ENCODE peak calls at places on chromosome 4, in nine cellular contexts. Z is astrocyte, N is AG10803, U is fibroblast of lung, H is lower lobe of right lung, I is neural progenitor cell, T is keratinocyte, G is Peyer's patch, F is DND-41. V is an unnamed sample.

GRCh38 chr4:11175374-11175773 is 253.3 kb downstream of the HS3ST1 start:
- DNase-seq in G (no peak), H (no peak), N (no peak), I (no peak), T (no peak), U (no peak), F (no peak), Z (no peak), V (no peak)

GRCh38 chr4:84673475-84674230 is 90.7 kb downstream of the CDS1 start:
- DNase-seq in U (peak), Z (peak), G (no peak), H (no peak), T (no peak), I (no peak), N (peak), F (no peak), V (peak)

GRCh38 chr4:145278341-145279121 is 98.1 kb upstream of the OTUD4 start:
- DNase-seq in I (no peak), Z (peak), U (peak), H (no peak), F (no peak), G (no peak), T (no peak), N (peak), V (peak)

GRCh38 chr4:102625232-102625930 is 124.2 kb downstream of the NFKB1 start:
- DNase-seq in H (peak), I (peak), G (no peak), T (no peak), U (no peak), N (peak), F (peak), Z (no peak), V (no peak)

GRCh38 chr4:4752576-4753401 is 106.7 kb upstream of the MSX1 start:
- DNase-seq in F (no peak), I (no peak), Z (no peak), T (no peak), U (no peak), G (no peak), H (no peak), N (peak), V (peak)

GRCh38 chr4:165873298-165874071 is 448 bp downstream of the TLL1 start:
- DNase-seq in I (peak), T (no peak), G (peak), F (no peak), N (peak), Z (peak), H (peak), U (peak), V (no peak)

GRCh38 chr4:1207603-1208265 is 35.4 kb upstream of the SPON2 start:
- DNase-seq in U (peak), F (no peak), I (no peak), T (no peak), H (peak), G (peak), Z (peak), N (peak), V (peak)

GRCh38 chr4:174539571-174539970 is 17.3 kb upstream of the HPGD start:
- DNase-seq in F (no peak), U (no peak), T (no peak), Z (no peak), H (no peak), N (no peak), G (no peak), I (no peak), V (no peak)

GRCh38 chr4:103786014-103786413 is 66.2 kb upstream of the TACR3 start:
- DNase-seq in F (no peak), Z (peak), I (peak), H (no peak), T (no peak), N (peak), U (peak), G (no peak), V (no peak)

GRCh38 chr4:145536044-145536443 is 54.4 kb downstream of the SMAD1 start:
- DNase-seq in N (no peak), G (no peak), F (no peak), H (no peak), I (no peak), U (no peak), Z (no peak), T (no peak), V (no peak)

GRCh38 chr4:185247151-185247550 is 37.8 kb downstream of the SNX25 start:
- DNase-seq in H (no peak), I (no peak), Z (peak), F (no peak), T (no peak), N (no peak), G (no peak), U (peak), V (no peak)

GRCh38 chr4:115260195-115260594 is 146.8 kb upstream of the NDST4 start:
- DNase-seq in U (no peak), H (no peak), F (no peak), N (no peak), G (no peak), Z (no peak), I (no peak), T (no peak), V (no peak)

GRCh38 chr4:37446016-37446415 is 201.5 kb downstream of the NWD2 start:
- DNase-seq in G (no peak), H (no peak), T (no peak), N (no peak), I (no peak), F (no peak), Z (peak), U (peak), V (no peak)

GRCh38 chr4:8343967-8344331 is 74.4 kb downstream of the HTRA3 start:
- DNase-seq in G (no peak), Z (no peak), N (no peak), I (no peak), H (no peak), F (no peak), T (no peak), U (no peak), V (no peak)

GRCh38 chr4:8342651-8343050 is 73.1 kb downstream of the HTRA3 start:
- DNase-seq in N (no peak), U (no peak), G (no peak), H (no peak), Z (no peak), F (no peak), T (no peak), I (peak), V (no peak)

GRCh38 chr4:8344387-8344786 is 74.8 kb downstream of the HTRA3 start:
- DNase-seq in H (no peak), N (no peak), I (no peak), U (no peak), G (no peak), F (no peak), Z (no peak), T (no peak), V (no peak)

GRCh38 chr4:8341691-8342090 is 72.1 kb downstream of the HTRA3 start:
- DNase-seq in H (no peak), N (no peak), F (no peak), G (no peak), U (no peak), T (no peak), I (no peak), Z (no peak), V (no peak)

GRCh38 chr4:8343051-8343966 is 73.8 kb downstream of the HTRA3 start:
- DNase-seq in N (peak), F (no peak), G (no peak), H (no peak), U (no peak), T (no peak), I (no peak), Z (no peak), V (no peak)
- TF ChIP-seq CTCF in N (no peak), F (no peak), G (no peak), H (no peak), U (no peak), T (no peak), I (no peak), Z (no peak), V (no peak)

DNA sequence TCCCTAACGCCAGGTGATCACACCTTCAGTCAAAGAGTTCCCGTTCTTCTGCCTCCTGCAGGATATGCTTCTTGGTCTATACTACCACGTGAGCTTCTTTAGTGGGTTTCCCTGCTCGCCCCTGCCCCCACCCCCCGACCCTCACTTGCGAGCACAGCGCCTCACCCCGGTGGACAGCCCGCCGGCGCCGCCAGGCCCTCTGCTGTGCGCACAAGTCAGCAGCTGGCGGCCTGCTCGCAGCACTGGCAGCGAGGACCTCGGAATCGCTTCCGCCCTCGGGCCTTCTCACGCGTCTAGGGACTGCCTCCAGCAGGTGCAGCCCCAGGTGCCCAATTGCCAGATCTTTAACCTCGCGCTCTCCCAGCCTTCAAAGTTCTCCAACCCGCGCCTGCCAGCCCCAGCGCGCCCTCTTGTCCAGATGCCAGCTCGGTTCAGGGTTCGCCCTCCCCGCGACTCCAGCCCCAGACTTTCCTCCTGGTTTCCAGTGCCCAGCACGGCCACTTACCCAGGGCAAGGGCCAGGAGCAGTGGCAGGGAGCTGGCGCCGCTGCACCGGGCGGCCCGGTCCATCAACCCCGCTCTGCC is 474 bp downstream of the BTC start:
- DNase-seq in U (peak), Z (no peak), N (no peak), F (no peak), G (peak), H (peak), I (peak), T (no peak), V (no peak)
- H3K4me3 ChIP-seq in U (peak), Z (peak), N (peak), F (no peak), G (peak), H (peak), I (peak), T (peak), V (peak)

GRCh38 chr4:96035727-96036126 is 195.8 kb downstream of the PDHA2 start:
- DNase-seq in T (no peak), Z (no peak), N (no peak), H (no peak), I (peak), G (no peak), U (no peak), F (no peak), V (no peak)
- TF ChIP-seq CTCF in T (peak), Z (no peak), N (no peak), H (no peak), I (peak), G (no peak), U (peak), F (peak), V (no peak)

DNA sequence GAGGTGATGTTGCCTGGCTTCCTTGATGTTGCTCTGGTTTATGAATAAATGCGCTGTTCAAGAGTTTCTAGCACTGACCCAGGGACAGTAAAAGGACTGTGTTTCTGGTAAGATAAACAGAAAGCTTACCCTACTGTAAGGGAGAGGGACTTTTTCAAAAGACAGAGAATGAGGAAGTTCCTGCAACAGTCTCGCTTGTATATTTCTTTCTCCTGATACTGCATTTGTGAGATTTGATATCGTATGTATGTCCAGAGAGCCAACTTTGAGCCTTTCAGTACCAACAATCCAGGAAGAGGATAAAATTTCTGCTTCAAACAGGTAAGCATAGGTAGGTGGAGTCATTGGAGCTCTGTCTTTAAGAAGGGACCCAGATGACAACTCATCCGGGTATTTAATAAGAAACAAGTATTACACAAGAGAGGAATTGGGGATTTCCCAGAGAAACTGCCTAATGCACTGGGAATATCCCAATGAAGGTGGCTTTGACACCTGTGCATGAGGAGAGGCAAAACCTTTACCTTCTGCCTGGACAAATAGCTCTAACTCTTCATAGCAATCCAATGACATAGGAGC is 771 bp downstream of the DAPP1 start:
- DNase-seq in H (no peak), T (no peak), I (no peak), F (no peak), N (no peak), U (no peak), Z (no peak), G (no peak), V (no peak)
- H3K4me3 ChIP-seq in H (peak), T (peak), I (no peak), F (no peak), N (no peak), U (no peak), Z (no peak), G (peak), V (no peak)

GRCh38 chr4:158253350-158253980 is 43.2 kb downstream of the TMEM144 start:
- DNase-seq in I (peak), U (peak), Z (peak), F (peak), G (no peak), N (peak), H (no peak), T (no peak), V (peak)
- TF ChIP-seq CTCF in I (peak), U (peak), Z (peak), F (peak), G (peak), N (peak), H (peak), T (peak), V (peak)

GRCh38 chr4:86220137-86220536 is 139.7 kb downstream of the MAPK10 start:
- DNase-seq in Z (peak), T (no peak), N (peak), U (peak), G (no peak), F (no peak), I (no peak), H (no peak), V (no peak)

GRCh38 chr4:86218721-86219481 is 141.0 kb downstream of the MAPK10 start:
- DNase-seq in N (peak), I (peak), T (no peak), U (peak), Z (peak), F (no peak), H (no peak), G (no peak), V (no peak)

GRCh38 chr4:86221076-86221475 is 138.8 kb downstream of the MAPK10 start:
- DNase-seq in N (no peak), T (no peak), G (no peak), I (peak), H (no peak), F (no peak), U (peak), Z (peak), V (no peak)

GRCh38 chr4:86223472-86223871 is 136.4 kb downstream of the MAPK10 start:
- DNase-seq in N (peak), U (peak), G (no peak), F (peak), I (peak), Z (peak), T (no peak), H (no peak), V (no peak)
- H3K4me3 ChIP-seq in N (no peak), U (no peak), G (no peak), F (no peak), I (no peak), Z (no peak), T (no peak), H (no peak), V (no peak)

GRCh38 chr4:177509346-177509745 is 67.1 kb upstream of the AGA start:
- DNase-seq in U (no peak), I (no peak), T (no peak), Z (no peak), F (no peak), G (no peak), H (no peak), N (no peak), V (no peak)

GRCh38 chr4:177499537-177499936 is 57.3 kb upstream of the AGA start:
- DNase-seq in G (no peak), I (no peak), N (no peak), U (no peak), H (no peak), F (no peak), Z (no peak), T (no peak), V (no peak)

GRCh38 chr4:177508662-177509061 is 66.4 kb upstream of the AGA start:
- DNase-seq in F (no peak), Z (no peak), I (no peak), U (no peak), H (no peak), G (no peak), T (no peak), N (no peak), V (no peak)

GRCh38 chr4:177505171-177505615 is 63.0 kb upstream of the AGA start:
- DNase-seq in H (no peak), U (no peak), N (no peak), Z (no peak), I (no peak), F (peak), T (no peak), G (no peak), V (no peak)
- TF ChIP-seq CTCF in H (no peak), U (no peak), N (no peak), Z (no peak), I (peak), F (peak), T (no peak), G (no peak), V (no peak)

DNA sequence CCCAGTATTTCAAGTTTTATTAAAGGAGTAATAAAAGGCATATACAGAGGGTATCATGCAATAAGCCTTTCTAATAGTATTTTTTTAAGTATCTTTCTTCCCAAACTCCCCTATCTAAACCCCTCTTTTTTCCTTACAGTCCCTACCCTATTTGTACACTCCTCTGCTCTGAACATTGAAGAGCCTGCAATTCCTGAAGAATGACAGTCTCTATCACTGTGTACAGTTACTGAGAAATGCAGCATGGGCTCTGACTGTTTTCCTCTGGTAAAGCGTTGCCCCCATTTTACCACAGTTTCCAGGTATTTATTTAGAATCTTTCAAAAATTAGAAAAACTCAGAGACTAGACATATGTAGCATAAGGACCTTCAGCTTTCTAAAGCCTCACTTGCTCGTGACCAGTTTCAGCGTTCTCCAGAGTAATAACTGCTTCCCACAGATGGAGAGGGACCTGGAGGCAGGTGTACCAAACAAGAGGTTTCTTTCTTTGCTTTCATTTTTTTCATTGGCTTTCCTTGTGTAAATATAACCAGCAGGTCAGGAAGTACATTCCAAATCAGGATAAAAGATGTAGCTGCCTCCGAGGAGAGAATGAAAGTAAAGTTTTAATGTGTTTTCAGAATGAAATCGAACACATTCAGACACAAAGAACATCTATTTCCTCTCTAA is 230.8 kb downstream of the CFAP299 start:
- DNase-seq in U (no peak), G (no peak), H (no peak), I (no peak), T (no peak), F (no peak), Z (no peak), N (no peak), V (no peak)
- H3K4me3 ChIP-seq in U (no peak), G (no peak), H (peak), I (no peak), T (no peak), F (no peak), Z (no peak), N (peak), V (peak)

GRCh38 chr4:173381610-173382009 is 10.9 kb downstream of the SAP30 start:
- DNase-seq in F (no peak), U (no peak), Z (no peak), N (no peak), G (no peak), I (no peak), T (no peak), H (no peak), V (no peak)
- TF ChIP-seq CTCF in F (no peak), U (no peak), Z (no peak), N (no peak), G (no peak), I (no peak), T (no peak), H (no peak), V (no peak)